ENCODE peak calls at places on chromosomes 13 and 19, in four cellular contexts. E, M, D and V are unnamed samples.
A peak's percentile ranks its signal among the peaks of the same experiment; 100 is the strongest.

GRCh38 chr13:37701306-37701705 is 102.7 kb upstream of the POSTN start:
- DNase-seq in E (no peak), M (no peak), D (no peak), V (no peak)

GRCh38 chr19:2048959-2049740 is 1.9 kb downstream of the MKNK2 start:
- DNase-seq in E (no peak), M (peak; percentile 40), D (no peak), V (peak; percentile 43)

GRCh38 chr13:91630916-91631315 is 232.5 kb downstream of the GPC5 start:
- DNase-seq in E (no peak), M (no peak), D (peak; percentile 39), V (peak; percentile 32)

GRCh38 chr19:47531640-47532387 is 17.0 kb upstream of the NAPA start:
- DNase-seq in E (no peak), M (no peak), D (no peak), V (no peak)

GRCh38 chr13:23701646-23702045 is 131.4 kb downstream of the TNFRSF19 start:
- DNase-seq in E (no peak), M (peak; percentile 92), D (no peak), V (peak; percentile 56)

GRCh38 chr13:68727788-68728187 is 1379.8 kb upstream of the ATXN8OS start:
- DNase-seq in E (no peak), M (no peak), D (no peak), V (no peak)

GRCh38 chr13:71015516-71015915 is 851.5 kb downstream of the DACH1 start:
- DNase-seq in E (no peak), M (no peak), D (no peak), V (no peak)

GRCh38 chr19:55679343-55680257 is 4.6 kb downstream of the EPN1 start:
- DNase-seq in E (no peak), M (no peak), D (peak; percentile 84), V (no peak)

GRCh38 chr19:49119411-49120324 is at the start of gene PPFIA3:
- DNase-seq in E (peak; percentile 64), M (peak; percentile 72), D (peak; percentile 54), V (peak; percentile 88)

GRCh38 chr19:3544742-3545668 is 6.0 kb downstream of the TEKTIP1 start:
- DNase-seq in E (peak; percentile 68), M (peak; percentile 80), D (peak; percentile 65), V (peak; percentile 61)

GRCh38 chr19:942133-942645 is 16.4 kb downstream of the ARID3A start:
- DNase-seq in E (no peak), M (no peak), D (no peak), V (no peak)

GRCh38 chr19:18264428-18264827 is 9.8 kb downstream of the IQCN start:
- DNase-seq in E (no peak), M (peak; percentile 43), D (no peak), V (no peak)

GRCh38 chr19:13960863-13961784 is 8.8 kb downstream of the DCAF15 start:
- DNase-seq in E (no peak), M (no peak), D (no peak), V (no peak)

GRCh38 chr19:47471733-47472457 is at the start of gene SLC8A2:
- DNase-seq in E (peak; percentile 69), M (peak; percentile 43), D (peak; percentile 32), V (peak; percentile 96)

GRCh38 chr13:20173121-20173746 is 12.4 kb upstream of the GJA3 start:
- DNase-seq in E (no peak), M (no peak), D (no peak), V (no peak)

GRCh38 chr19:33401683-33402420 is 28.3 kb downstream of the CEBPG start:
- DNase-seq in E (no peak), M (no peak), D (no peak), V (no peak)

GRCh38 chr13:113947321-113948033 is 26.4 kb downstream of the C13orf46 start:
- DNase-seq in E (peak; percentile 45), M (peak; percentile 68), D (peak; percentile 62), V (peak; percentile 47)

GRCh38 chr13:67642638-67643037 is 412.5 kb upstream of the PCDH9 start:
- DNase-seq in E (no peak), M (no peak), D (no peak), V (no peak)

GRCh38 chr13:31887311-31887710 is 144.3 kb upstream of the FRY start:
- DNase-seq in E (no peak), M (no peak), D (no peak), V (no peak)

GRCh38 chr19:27746691-27747380 is 1466.1 kb downstream of the UQCRFS1 start:
- DNase-seq in E (no peak), M (peak; percentile 19), D (peak; percentile 34), V (peak; percentile 74)

GRCh38 chr13:24128962-24129361 is 31.6 kb upstream of the SPATA13 start:
- DNase-seq in E (no peak), M (no peak), D (no peak), V (peak; percentile 36)

GRCh38 chr19:55663846-55664536 is 9.2 kb downstream of the U2AF2 start:
- DNase-seq in E (no peak), M (no peak), D (no peak), V (no peak)

GRCh38 chr13:85405316-85405897 is 393.8 kb downstream of the SLITRK6 start:
- DNase-seq in E (no peak), M (no peak), D (no peak), V (no peak)